ENCODE peak calls at places on chromosomes 1 and 21, in nine cellular contexts. One of them, this sample, is unnamed.

GRCh38 chr1:56967900-56968832 is 2.4 kb upstream of the C8B start:
- DNase-seq in skeletal muscle cell: no peak
- DNase-seq in GM06990: no peak
- DNase-seq in RKO: no peak
- DNase-seq in pulmonary artery endothelial cell: no peak
- DNase-seq in NCI-H2171: no peak
- DNase-seq in T-cell: no peak
- DNase-seq in activated CD4-positive, alpha-beta T cell treated with anti-CD3 and anti-CD28 coated beads for 4 hours: no peak
- DNase-seq in cardiac muscle cell: peak
- DNase-seq in this sample: peak

GRCh38 chr1:72003092-72003491 is 279.2 kb downstream of the NEGR1 start:
- DNase-seq in skeletal muscle cell: no peak
- DNase-seq in GM06990: no peak
- DNase-seq in RKO: no peak
- DNase-seq in pulmonary artery endothelial cell: no peak
- DNase-seq in NCI-H2171: no peak
- DNase-seq in T-cell: no peak
- DNase-seq in activated CD4-positive, alpha-beta T cell treated with anti-CD3 and anti-CD28 coated beads for 4 hours: no peak
- DNase-seq in cardiac muscle cell: no peak
- DNase-seq in this sample: no peak

GRCh38 chr1:58447891-58448290 is 98.6 kb downstream of the OMA1 start:
- DNase-seq in skeletal muscle cell: no peak
- DNase-seq in GM06990: no peak
- DNase-seq in RKO: no peak
- DNase-seq in pulmonary artery endothelial cell: no peak
- DNase-seq in NCI-H2171: no peak
- DNase-seq in T-cell: no peak
- DNase-seq in activated CD4-positive, alpha-beta T cell treated with anti-CD3 and anti-CD28 coated beads for 4 hours: no peak
- DNase-seq in cardiac muscle cell: peak
- DNase-seq in this sample: no peak

GRCh38 chr1:230155021-230155420 is 88.0 kb downstream of the GALNT2 start:
- DNase-seq in skeletal muscle cell: no peak
- DNase-seq in GM06990: no peak
- DNase-seq in RKO: no peak
- DNase-seq in pulmonary artery endothelial cell: no peak
- DNase-seq in NCI-H2171: no peak
- DNase-seq in T-cell: no peak
- DNase-seq in activated CD4-positive, alpha-beta T cell treated with anti-CD3 and anti-CD28 coated beads for 4 hours: no peak
- DNase-seq in cardiac muscle cell: no peak
- DNase-seq in this sample: no peak

GRCh38 chr1:181504294-181505115 is 21.2 kb downstream of the CACNA1E start:
- DNase-seq in skeletal muscle cell: no peak
- DNase-seq in GM06990: peak
- DNase-seq in RKO: peak
- DNase-seq in pulmonary artery endothelial cell: no peak
- DNase-seq in NCI-H2171: no peak
- DNase-seq in T-cell: no peak
- DNase-seq in activated CD4-positive, alpha-beta T cell treated with anti-CD3 and anti-CD28 coated beads for 4 hours: no peak
- DNase-seq in cardiac muscle cell: peak
- DNase-seq in this sample: peak

GRCh38 chr1:178344513-178345077 is 152.2 kb downstream of the CLEC20A start:
- DNase-seq in skeletal muscle cell: peak
- DNase-seq in GM06990: no peak
- DNase-seq in RKO: peak
- DNase-seq in pulmonary artery endothelial cell: peak
- DNase-seq in NCI-H2171: no peak
- DNase-seq in T-cell: no peak
- DNase-seq in activated CD4-positive, alpha-beta T cell treated with anti-CD3 and anti-CD28 coated beads for 4 hours: no peak
- DNase-seq in cardiac muscle cell: peak
- DNase-seq in this sample: no peak

GRCh38 chr1:117757668-117758067 is 151.8 kb downstream of the TENT5C start:
- DNase-seq in skeletal muscle cell: no peak
- DNase-seq in GM06990: no peak
- DNase-seq in RKO: peak
- DNase-seq in pulmonary artery endothelial cell: no peak
- DNase-seq in NCI-H2171: no peak
- DNase-seq in T-cell: no peak
- DNase-seq in activated CD4-positive, alpha-beta T cell treated with anti-CD3 and anti-CD28 coated beads for 4 hours: no peak
- DNase-seq in cardiac muscle cell: peak
- DNase-seq in this sample: no peak

GRCh38 chr21:33478182-33478581 is 1.6 kb downstream of the TMEM50B start:
- DNase-seq in skeletal muscle cell: no peak
- DNase-seq in GM06990: no peak
- DNase-seq in RKO: no peak
- DNase-seq in pulmonary artery endothelial cell: no peak
- DNase-seq in NCI-H2171: no peak
- DNase-seq in T-cell: no peak
- DNase-seq in activated CD4-positive, alpha-beta T cell treated with anti-CD3 and anti-CD28 coated beads for 4 hours: no peak
- DNase-seq in cardiac muscle cell: no peak
- DNase-seq in this sample: no peak

GRCh38 chr1:232675267-232675666 is 45.3 kb upstream of the SIPA1L2 start:
- DNase-seq in skeletal muscle cell: no peak
- DNase-seq in GM06990: no peak
- DNase-seq in RKO: no peak
- DNase-seq in pulmonary artery endothelial cell: no peak
- DNase-seq in NCI-H2171: no peak
- DNase-seq in T-cell: no peak
- DNase-seq in activated CD4-positive, alpha-beta T cell treated with anti-CD3 and anti-CD28 coated beads for 4 hours: no peak
- DNase-seq in cardiac muscle cell: peak
- DNase-seq in this sample: no peak

GRCh38 chr1:18855573-18855972 is 3.9 kb downstream of the TAS1R2 start:
- DNase-seq in skeletal muscle cell: no peak
- DNase-seq in GM06990: no peak
- DNase-seq in RKO: no peak
- DNase-seq in pulmonary artery endothelial cell: no peak
- DNase-seq in NCI-H2171: no peak
- DNase-seq in T-cell: no peak
- DNase-seq in activated CD4-positive, alpha-beta T cell treated with anti-CD3 and anti-CD28 coated beads for 4 hours: no peak
- DNase-seq in cardiac muscle cell: no peak
- DNase-seq in this sample: no peak

GRCh38 chr1:25879675-25880074 is 4.2 kb upstream of the PAQR7 start:
- DNase-seq in skeletal muscle cell: no peak
- DNase-seq in GM06990: no peak
- DNase-seq in RKO: no peak
- DNase-seq in pulmonary artery endothelial cell: no peak
- DNase-seq in NCI-H2171: no peak
- DNase-seq in T-cell: no peak
- DNase-seq in activated CD4-positive, alpha-beta T cell treated with anti-CD3 and anti-CD28 coated beads for 4 hours: no peak
- DNase-seq in cardiac muscle cell: peak
- DNase-seq in this sample: no peak

GRCh38 chr1:117093870-117094621 is 27.5 kb downstream of the TRIM45 start:
- DNase-seq in skeletal muscle cell: peak
- DNase-seq in GM06990: no peak
- DNase-seq in RKO: peak
- DNase-seq in pulmonary artery endothelial cell: peak
- DNase-seq in NCI-H2171: no peak
- DNase-seq in T-cell: no peak
- DNase-seq in activated CD4-positive, alpha-beta T cell treated with anti-CD3 and anti-CD28 coated beads for 4 hours: peak
- DNase-seq in cardiac muscle cell: peak
- DNase-seq in this sample: peak

GRCh38 chr1:36652011-36652410 is 169.3 kb upstream of the CSF3R start:
- DNase-seq in skeletal muscle cell: no peak
- DNase-seq in GM06990: no peak
- DNase-seq in RKO: no peak
- DNase-seq in pulmonary artery endothelial cell: no peak
- DNase-seq in NCI-H2171: no peak
- DNase-seq in T-cell: no peak
- DNase-seq in activated CD4-positive, alpha-beta T cell treated with anti-CD3 and anti-CD28 coated beads for 4 hours: no peak
- DNase-seq in cardiac muscle cell: no peak
- DNase-seq in this sample: no peak

This sample was measured in H9.